ENCODE peak calls at places on chromosome 15, in five cellular contexts. D is transverse colon; M is CD8-positive, alpha-beta memory T cell; N is lower lobe of right lung; R is A549. Z is an unnamed sample.

GRCh38 chr15:75210867-75211266 is 9.2 kb downstream of the C15orf39 start:
- DNase-seq in D (no peak), M (no peak), N (no peak), R (no peak), Z (no peak)

GRCh38 chr15:77030042-77030927 is 35.4 kb downstream of the PSTPIP1 start:
- DNase-seq in N (peak; percentile 44), D (peak; percentile 28), R (no peak), M (no peak), Z (peak; percentile 80)

GRCh38 chr15:55774113-55774970 is 31.4 kb upstream of the PRTG start:
- DNase-seq in M (peak; percentile 3), R (peak; percentile 60), N (no peak), D (peak; percentile 38), Z (peak; percentile 69)

GRCh38 chr15:53625962-53626845 is 133.3 kb downstream of the WDR72 start:
- DNase-seq in M (no peak), R (no peak), N (no peak), D (no peak), Z (no peak)

GRCh38 chr15:26838742-26839460 is 28.0 kb upstream of the GABRA5 start:
- DNase-seq in R (peak; percentile 47), M (no peak), N (no peak), D (no peak), Z (peak; percentile 54)

GRCh38 chr15:90165659-90166489 is 35.3 kb upstream of the SEMA4B start:
- DNase-seq in R (peak; percentile 100), N (peak; percentile 87), D (peak; percentile 92), M (no peak), Z (peak; percentile 93)

GRCh38 chr15:74725241-74725774 is at the start of gene CYP1A1:
- DNase-seq in R (no peak), M (peak; percentile 10), N (peak; percentile 67), D (peak; percentile 56), Z (no peak)

GRCh38 chr15:42071717-42072116 is 22.6 kb downstream of the PLA2G4D start:
- DNase-seq in N (no peak), M (no peak), D (no peak), R (no peak), Z (no peak)

GRCh38 chr15:60494108-60494507 is 15.2 kb upstream of the ICE2 start:
- DNase-seq in D (no peak), M (no peak), R (no peak), N (no peak), Z (no peak)

GRCh38 chr15:77454265-77454664 is 33.6 kb downstream of the HMG20A start:
- DNase-seq in R (no peak), N (no peak), D (no peak), M (no peak), Z (no peak)

GRCh38 chr15:72199721-72200212 is 2.2 kb upstream of the GRAMD2A start:
- DNase-seq in D (peak; percentile 88), R (peak; percentile 89), M (peak; percentile 55), N (peak; percentile 80), Z (peak; percentile 79)

GRCh38 chr15:87144775-87145174 is 1065.1 kb downstream of the AGBL1 start:
- DNase-seq in R (no peak), N (no peak), D (no peak), M (no peak), Z (peak; percentile 35)

GRCh38 chr15:68609618-68610017 is 30.8 kb downstream of the CORO2B start:
- DNase-seq in D (peak; percentile 14), N (no peak), R (no peak), M (no peak), Z (peak; percentile 82)

GRCh38 chr15:70268698-70269251 is 171.1 kb upstream of the TLE3 start:
- DNase-seq in N (no peak), R (no peak), D (no peak), M (no peak), Z (no peak)

GRCh38 chr15:91584895-91585294 is 268.6 kb upstream of the SLCO3A1 start:
- DNase-seq in R (no peak), D (no peak), M (no peak), N (no peak), Z (no peak)

GRCh38 chr15:44662478-44663409 is 718 bp downstream of the SPG11 start:
- DNase-seq in D (peak; percentile 87), R (peak; percentile 63), M (peak; percentile 82), N (peak; percentile 81), Z (peak; percentile 74)

GRCh38 chr15:66228807-66229557 is 24.6 kb downstream of the MEGF11 start:
- DNase-seq in M (no peak), N (no peak), R (no peak), D (no peak), Z (no peak)

GRCh38 chr15:62392411-62392810 is 227.3 kb upstream of the C2CD4B start:
- DNase-seq in N (no peak), R (peak; percentile 5), M (no peak), D (peak; percentile 23), Z (peak; percentile 32)
- H3K4me3 ChIP-seq in N (peak overlapping the region; percentile 94), R (peak overlapping the region; percentile 88), M (peak overlapping the region; percentile 84), D (peak overlapping the region; percentile 98), Z (peak overlapping the region; percentile 94)

GRCh38 chr15:85298366-85298765 is 82.0 kb upstream of the AKAP13 start:
- DNase-seq in N (no peak), R (no peak), M (no peak), D (no peak), Z (no peak)

GRCh38 chr15:85297537-85297936 is 82.9 kb upstream of the AKAP13 start:
- DNase-seq in D (no peak), M (no peak), N (no peak), R (no peak), Z (no peak)

GRCh38 chr15:85302271-85302670 is 78.1 kb upstream of the AKAP13 start:
- DNase-seq in R (no peak), M (no peak), N (no peak), D (no peak), Z (no peak)

GRCh38 chr15:85298941-85299340 is 81.5 kb upstream of the AKAP13 start:
- DNase-seq in D (no peak), N (no peak), R (no peak), M (no peak), Z (no peak)

GRCh38 chr15:85296615-85297402 is 83.6 kb upstream of the AKAP13 start:
- DNase-seq in R (peak; percentile 86), D (peak; percentile 78), M (peak; percentile 49), N (no peak), Z (peak; percentile 72)
- H3K4me3 ChIP-seq in R (no peak overlapping the region), D (peak overlapping the region; percentile 28), M (peak overlapping the region; percentile 47), N (peak overlapping the region; percentile 37), Z (peak overlapping the region; percentile 48)

GRCh38 chr15:49038382-49038781 is 7.9 kb downstream of the SECISBP2L start:
- DNase-seq in D (no peak), N (no peak), R (no peak), M (no peak), Z (no peak)

GRCh38 chr15:49037546-49037940 is 8.7 kb downstream of the SECISBP2L start:
- DNase-seq in N (no peak), D (no peak), M (no peak), R (no peak), Z (no peak)

GRCh38 chr15:49041406-49041805 is 4.8 kb downstream of the SECISBP2L start:
- DNase-seq in R (no peak), D (no peak), N (no peak), M (no peak), Z (no peak)

GRCh38 chr15:49042165-49042564 is 4.1 kb downstream of the SECISBP2L start:
- DNase-seq in R (no peak), N (no peak), D (no peak), M (no peak), Z (no peak)

DNA sequence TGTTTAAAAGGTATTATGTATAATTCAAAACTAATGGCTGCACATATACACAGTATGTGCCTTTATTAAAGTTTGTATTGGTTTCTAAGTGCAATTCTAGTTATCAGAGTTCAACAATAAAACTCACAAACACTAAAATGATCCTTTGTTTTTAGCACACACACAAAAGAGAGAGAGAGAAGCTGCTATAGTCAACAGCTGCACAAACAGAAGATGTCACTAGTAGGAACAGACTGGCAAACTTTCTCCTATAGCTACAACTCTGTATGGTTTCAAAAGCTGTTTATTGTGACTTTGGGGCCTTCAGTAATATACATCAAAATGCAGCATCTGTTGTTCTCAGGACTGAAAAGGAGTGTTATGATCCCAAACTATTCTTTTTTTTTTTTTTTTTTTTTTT is 6.1 kb downstream of the SECISBP2L start:
- DNase-seq in R (no peak), M (no peak), D (no peak), N (no peak), Z (no peak)
- H3K4me3 ChIP-seq in R (no peak overlapping the region), M (no peak overlapping the region), D (no peak overlapping the region), N (no peak overlapping the region), Z (no peak overlapping the region)

GRCh38 chr15:92733934-92734521 is 78.5 kb upstream of the FAM174B start:
- DNase-seq in R (peak; percentile 80), N (peak; percentile 53), D (no peak), M (no peak), Z (peak; percentile 48)
- H3K4me3 ChIP-seq in R (peak overlapping the region; percentile 47), N (peak overlapping the region; percentile 50), D (peak overlapping the region; percentile 53), M (peak overlapping the region; percentile 41), Z (peak overlapping the region; percentile 58)

DNA sequence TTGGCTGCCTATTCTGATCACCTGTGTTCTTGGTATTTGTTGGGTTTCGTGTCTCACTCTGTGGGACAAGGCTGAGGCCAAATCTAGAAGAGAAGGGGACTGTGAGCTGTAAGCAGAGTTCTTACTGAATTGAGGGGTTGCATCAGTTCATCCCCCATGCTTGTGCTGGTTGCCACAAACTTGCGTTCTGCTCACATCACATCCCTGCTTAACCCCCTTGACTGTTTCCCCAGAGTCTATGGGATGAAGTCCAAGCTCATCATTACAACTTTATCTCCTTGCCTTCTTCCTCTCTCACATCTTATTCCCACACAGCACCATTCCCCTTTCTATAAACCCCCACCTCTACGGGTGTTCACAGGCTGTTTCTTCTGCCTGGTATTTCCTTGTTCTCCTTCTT is 143.8 kb upstream of the ABHD17C start:
- DNase-seq in M (no peak), R (no peak), N (no peak), D (no peak), Z (no peak)
- H3K4me3 ChIP-seq in M (no peak overlapping the region), R (no peak overlapping the region), N (no peak overlapping the region), D (no peak overlapping the region), Z (no peak overlapping the region)

GRCh38 chr15:100113351-100114075 is 228.3 kb downstream of the ADAMTS17 start:
- DNase-seq in M (no peak), D (no peak), N (no peak), R (no peak), Z (no peak)

GRCh38 chr15:100115711-100116090 is 226.1 kb downstream of the ADAMTS17 start:
- DNase-seq in D (no peak), M (no peak), R (no peak), N (no peak), Z (no peak)

GRCh38 chr15:100114100-100114499 is 227.7 kb downstream of the ADAMTS17 start:
- DNase-seq in R (no peak), M (no peak), N (no peak), D (peak; percentile 20), Z (no peak)

GRCh38 chr15:100115066-100115710 is 226.6 kb downstream of the ADAMTS17 start:
- DNase-seq in N (no peak), R (no peak), M (no peak), D (no peak), Z (no peak)

DNA sequence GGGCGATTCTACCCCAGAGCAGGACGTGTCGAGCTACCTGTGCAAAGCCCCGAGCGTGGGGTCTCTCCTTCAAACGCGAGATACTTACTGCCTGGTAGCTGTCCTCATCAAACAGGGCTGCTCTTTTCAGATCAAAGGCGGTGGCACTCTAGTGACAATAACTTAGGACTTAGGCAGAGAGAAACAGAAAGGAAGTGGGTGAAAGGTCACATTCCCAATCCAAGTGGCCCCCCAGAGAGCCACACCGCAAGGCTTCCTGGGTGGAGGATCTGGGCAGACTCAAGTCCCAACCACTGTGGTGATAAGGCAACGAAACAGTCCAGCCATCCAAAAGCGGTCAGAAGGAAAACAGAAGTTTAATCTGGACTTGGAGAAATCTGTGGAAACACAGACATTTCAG is 227.2 kb downstream of the ADAMTS17 start:
- DNase-seq in M (no peak), D (no peak), N (no peak), R (no peak), Z (no peak)
- H3K4me3 ChIP-seq in M (no peak overlapping the region), D (no peak overlapping the region), N (peak overlapping the region; percentile 40), R (no peak overlapping the region), Z (no peak overlapping the region)